ENCODE peak calls at places on chromosomes 11 and 22, in seven cellular contexts. N is mucosa of descending colon, T is AG08396, C is ELF-1, A is M059J, H is left cardiac atrium, Z is putamen. S is an unnamed sample.

GRCh38 chr11:69567951-69568808 is 72.8 kb upstream of the CCND1 start:
- DNase-seq in N (no peak), T (peak), C (peak), A (peak), H (no peak), Z (no peak), S (no peak)

GRCh38 chr11:47207459-47207858 is 7.3 kb upstream of the DDB2 start:
- DNase-seq in N (no peak), T (no peak), C (no peak), A (no peak), H (no peak), Z (no peak), S (no peak)

GRCh38 chr11:128552783-128553661 is 34.3 kb downstream of the ETS1 start:
- DNase-seq in N (no peak), T (peak), C (no peak), A (no peak), H (no peak), Z (peak), S (no peak)

GRCh38 chr11:79932612-79933011 is 491.8 kb upstream of the TENM4 start:
- DNase-seq in N (no peak), T (no peak), C (no peak), A (no peak), H (no peak), Z (no peak), S (no peak)

GRCh38 chr22:46575915-46576555 is 38.6 kb upstream of the CELSR1 start:
- DNase-seq in N (peak), T (no peak), C (peak), A (no peak), H (peak), Z (no peak), S (no peak)

GRCh38 chr11:19432370-19433163 is 191.8 kb upstream of the E2F8 start:
- DNase-seq in N (peak), T (peak), C (peak), A (peak), H (no peak), Z (no peak), S (no peak)

GRCh38 chr22:31425331-31426050 is 26.1 kb downstream of the DRG1 start:
- DNase-seq in N (no peak), T (no peak), C (no peak), A (no peak), H (no peak), Z (no peak), S (no peak)

GRCh38 chr11:221539-221938 is 14.0 kb downstream of the RIC8A start:
- DNase-seq in N (no peak), T (no peak), C (no peak), A (no peak), H (no peak), Z (no peak), S (no peak)

GRCh38 chr11:1572200-1573076 is at the start of gene DUSP8:
- DNase-seq in N (peak), T (peak), C (peak), A (peak), H (peak), Z (peak), S (peak)

GRCh38 chr11:86624366-86624765 is 48.0 kb downstream of the ME3 start:
- DNase-seq in N (no peak), T (no peak), C (no peak), A (peak), H (no peak), Z (no peak), S (no peak)

GRCh38 chr11:102926517-102926916 is 29.0 kb downstream of the MMP13 start:
- DNase-seq in N (peak), T (no peak), C (no peak), A (no peak), H (no peak), Z (no peak), S (no peak)

GRCh38 chr22:47195676-47196492 is 433.4 kb downstream of the TBC1D22A start:
- DNase-seq in N (no peak), T (no peak), C (no peak), A (peak), H (no peak), Z (no peak), S (peak)

GRCh38 chr11:16402654-16403447 is 46.5 kb upstream of the SOX6 start:
- DNase-seq in N (no peak), T (no peak), C (peak), A (no peak), H (no peak), Z (peak), S (no peak)

GRCh38 chr11:91248199-91248807 is 976.3 kb upstream of the FAT3 start:
- DNase-seq in N (peak), T (no peak), C (no peak), A (peak), H (no peak), Z (peak), S (no peak)

GRCh38 chr11:23021287-23021863 is 161.1 kb upstream of the CCDC179 start:
- DNase-seq in N (peak), T (peak), C (peak), A (peak), H (no peak), Z (peak), S (no peak)

GRCh38 chr11:9347100-9347499 is 32.7 kb upstream of the TMEM41B start:
- DNase-seq in N (no peak), T (no peak), C (no peak), A (peak), H (no peak), Z (no peak), S (no peak)

GRCh38 chr22:49092751-49093150 is 734.9 kb downstream of the BRD1 start:
- DNase-seq in N (no peak), T (no peak), C (no peak), A (no peak), H (no peak), Z (no peak), S (no peak)

S was measured in CD8-positive, alpha-beta T cell.